ENCODE peak calls at places on chromosome 21, in eight cellular contexts. R, T, G, Y, F, D, K and U are unnamed samples.

GRCh38 chr21:37758997-37759396 is 157.3 kb downstream of the KCNJ6 start:
- DNase-seq in R (peak; percentile 19), T (peak; percentile 51), G (no peak), Y (peak; percentile 37), F (peak; percentile 62), D (no peak), K (peak; percentile 70), U (no peak)

GRCh38 chr21:46129846-46130651 is 25.3 kb downstream of the FTCD start:
- DNase-seq in R (no peak), T (no peak), G (peak; percentile 60), Y (no peak), F (no peak), D (no peak), K (no peak), U (no peak)

GRCh38 chr21:26366781-26367180 is 196.2 kb upstream of the APP start:
- DNase-seq in R (no peak), T (no peak), G (no peak), Y (peak; percentile 51), F (no peak), D (no peak), K (no peak), U (no peak)

GRCh38 chr21:33825898-33826297 is 89.7 kb downstream of the ATP5PO start:
- DNase-seq in R (no peak), T (no peak), G (no peak), Y (no peak), F (peak; percentile 65), D (no peak), K (no peak), U (no peak)

GRCh38 chr21:38401527-38401926 is 96.8 kb downstream of the ERG start:
- DNase-seq in R (no peak), T (no peak), G (no peak), Y (no peak), F (no peak), D (no peak), K (no peak), U (no peak)

GRCh38 chr21:26177741-26178452 is 7.3 kb upstream of the APP start:
- DNase-seq in R (no peak), T (no peak), G (no peak), Y (no peak), F (no peak), D (no peak), K (no peak), U (no peak)

GRCh38 chr21:46421191-46421750 is 37.4 kb upstream of the DIP2A start:
- DNase-seq in R (no peak), T (no peak), G (no peak), Y (no peak), F (no peak), D (no peak), K (no peak), U (no peak)

GRCh38 chr21:26849428-26850115 is 4.4 kb upstream of the ADAMTS1 start:
- DNase-seq in R (no peak), T (no peak), G (no peak), Y (peak; percentile 37), F (peak; percentile 80), D (no peak), K (peak; percentile 36), U (no peak)

GRCh38 chr21:45463871-45464270 is 58.9 kb downstream of the COL18A1 start:
- DNase-seq in R (no peak), T (no peak), G (peak; percentile 42), Y (no peak), F (no peak), D (no peak), K (no peak), U (no peak)

GRCh38 chr21:15617968-15618367 is 111.8 kb upstream of the USP25 start:
- DNase-seq in R (no peak), T (no peak), G (no peak), Y (peak; percentile 58), F (peak; percentile 21), D (no peak), K (no peak), U (no peak)

GRCh38 chr21:17427831-17428483 is 84.9 kb upstream of the CXADR start:
- DNase-seq in R (no peak), T (no peak), G (no peak), Y (no peak), F (no peak), D (no peak), K (no peak), U (no peak)

GRCh38 chr21:33801424-33802405 is 113.9 kb downstream of the ATP5PO start:
- DNase-seq in R (no peak), T (peak; percentile 46), G (no peak), Y (peak; percentile 96), F (peak; percentile 80), D (peak; percentile 29), K (no peak), U (peak; percentile 67)

GRCh38 chr21:21045538-21045937 is 47.3 kb downstream of the NCAM2 start:
- DNase-seq in R (no peak), T (no peak), G (peak; percentile 18), Y (no peak), F (peak; percentile 22), D (no peak), K (no peak), U (no peak)

GRCh38 chr21:42820513-42821465 is 58.5 kb downstream of the WDR4 start:
- DNase-seq in R (no peak), T (peak; percentile 46), G (no peak), Y (no peak), F (no peak), D (no peak), K (no peak), U (no peak)

GRCh38 chr21:45636921-45637646 is 6.4 kb upstream of the PCBP3 start:
- DNase-seq in R (no peak), T (no peak), G (peak; percentile 44), Y (no peak), F (no peak), D (no peak), K (no peak), U (no peak)

GRCh38 chr21:41170442-41170841 is 2.5 kb downstream of the BACE2 start:
- DNase-seq in R (peak; percentile 51), T (peak; percentile 66), G (peak; percentile 62), Y (peak; percentile 62), F (peak; percentile 34), D (no peak), K (no peak), U (peak; percentile 59)

DNA sequence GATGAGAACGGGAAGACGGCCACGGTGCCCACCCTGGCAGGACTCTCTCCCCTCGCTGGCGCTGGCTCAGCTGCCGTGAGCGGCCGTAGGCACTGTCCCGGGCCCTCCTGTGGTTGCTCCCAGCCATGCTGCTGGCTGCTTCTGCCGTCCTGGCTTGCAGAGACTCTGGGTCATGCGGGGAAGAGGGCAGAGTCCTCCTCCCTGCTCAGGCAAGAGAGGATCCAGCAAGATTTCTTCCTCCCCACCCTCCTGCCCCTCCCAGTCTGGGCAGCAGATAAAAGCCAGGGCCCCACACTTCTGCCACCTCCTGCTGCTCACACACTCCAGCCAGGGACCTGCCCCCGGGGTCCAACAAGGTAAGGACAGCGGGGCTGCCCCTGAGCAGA is 60.1 kb downstream of the AGPAT3 start:
- DNase-seq in R (no peak), T (no peak), G (peak; percentile 46), Y (peak; percentile 47), F (no peak), D (no peak), K (no peak), U (peak; percentile 50)
- H3K4me3 ChIP-seq in R (no peak overlapping the region), T (no peak overlapping the region), G (no peak overlapping the region), Y (no peak overlapping the region), F (no peak overlapping the region), D (no peak overlapping the region), K (no peak overlapping the region), U (no peak overlapping the region)

DNA sequence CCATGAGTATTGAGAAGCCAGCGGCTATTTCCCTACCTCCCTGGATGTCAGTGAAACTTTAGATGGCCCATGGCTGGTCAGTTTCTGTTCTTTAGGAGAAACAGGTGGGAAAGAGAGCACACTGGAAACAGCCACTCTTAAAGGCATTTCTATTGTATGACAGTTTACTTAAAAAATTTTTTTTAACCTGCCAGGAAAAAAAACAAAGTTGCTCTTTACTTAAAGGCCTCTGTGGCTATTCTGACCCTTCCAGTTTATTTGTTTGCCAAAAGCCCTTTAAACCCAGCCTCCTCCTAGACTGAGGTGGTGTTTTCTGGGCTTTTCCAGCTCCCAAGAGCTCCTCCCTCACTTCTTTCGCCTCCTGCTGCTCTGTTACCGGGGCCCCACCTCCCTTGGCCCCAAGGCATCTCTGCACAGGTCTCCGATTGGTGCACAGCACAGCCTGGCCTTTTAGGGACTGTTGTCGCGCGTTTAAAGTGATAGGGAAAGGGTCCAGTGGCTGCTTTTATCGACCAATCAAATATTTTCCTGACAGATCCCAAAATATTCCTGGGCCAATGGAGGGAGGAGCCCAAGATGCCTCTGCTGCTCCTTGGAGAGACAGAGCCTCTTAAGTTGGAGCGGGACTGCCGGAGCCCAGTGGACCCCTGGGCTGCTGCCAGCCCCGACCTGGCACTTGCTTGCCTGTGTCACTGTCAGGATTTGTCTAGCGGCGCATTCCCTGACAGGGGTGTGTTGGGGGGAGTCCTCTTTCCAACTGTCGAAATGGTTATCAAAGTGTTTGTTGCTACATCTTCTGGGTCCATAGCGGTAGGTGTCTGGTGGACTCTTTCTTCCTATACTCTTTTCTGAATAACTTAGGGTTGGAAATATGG is at the start of gene SH3BGR:
- DNase-seq in R (peak; percentile 81), T (no peak), G (peak; percentile 90), Y (peak; percentile 37), F (no peak), D (no peak), K (no peak), U (peak; percentile 89)
- H3K4me3 ChIP-seq in R (no peak within 1 kb of the TSS), T (peak within 1 kb of the TSS; percentile 29), G (peak within 1 kb of the TSS; percentile 44), Y (peak within 1 kb of the TSS; percentile 25), F (no peak within 1 kb of the TSS), D (no peak within 1 kb of the TSS), K (no peak within 1 kb of the TSS), U (no peak within 1 kb of the TSS)

DNA sequence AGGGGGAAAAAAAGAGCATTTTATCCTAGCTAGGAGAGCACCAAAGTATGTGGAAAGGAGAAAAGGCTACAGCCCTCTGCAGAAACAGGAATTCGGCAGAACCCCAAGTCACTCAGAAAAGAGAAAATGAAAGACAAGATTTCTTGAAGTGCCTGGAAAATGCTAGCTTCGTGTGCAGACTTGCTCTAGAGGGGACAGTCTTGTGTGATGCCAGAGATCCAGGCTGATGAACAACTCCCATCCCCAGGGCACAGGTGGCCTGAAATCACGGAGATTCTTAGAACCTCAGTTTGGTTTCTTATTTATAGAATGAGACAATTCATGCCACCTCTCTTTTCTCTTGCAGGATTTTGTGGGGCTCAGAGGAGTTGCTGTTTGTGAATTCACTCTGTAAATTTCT is 61.4 kb downstream of the RUNX1 start:
- DNase-seq in R (no peak), T (no peak), G (no peak), Y (no peak), F (no peak), D (no peak), K (no peak), U (no peak)
- H3K4me3 ChIP-seq in R (no peak overlapping the region), T (no peak overlapping the region), G (no peak overlapping the region), Y (no peak overlapping the region), F (no peak overlapping the region), D (no peak overlapping the region), K (no peak overlapping the region), U (no peak overlapping the region)

DNA sequence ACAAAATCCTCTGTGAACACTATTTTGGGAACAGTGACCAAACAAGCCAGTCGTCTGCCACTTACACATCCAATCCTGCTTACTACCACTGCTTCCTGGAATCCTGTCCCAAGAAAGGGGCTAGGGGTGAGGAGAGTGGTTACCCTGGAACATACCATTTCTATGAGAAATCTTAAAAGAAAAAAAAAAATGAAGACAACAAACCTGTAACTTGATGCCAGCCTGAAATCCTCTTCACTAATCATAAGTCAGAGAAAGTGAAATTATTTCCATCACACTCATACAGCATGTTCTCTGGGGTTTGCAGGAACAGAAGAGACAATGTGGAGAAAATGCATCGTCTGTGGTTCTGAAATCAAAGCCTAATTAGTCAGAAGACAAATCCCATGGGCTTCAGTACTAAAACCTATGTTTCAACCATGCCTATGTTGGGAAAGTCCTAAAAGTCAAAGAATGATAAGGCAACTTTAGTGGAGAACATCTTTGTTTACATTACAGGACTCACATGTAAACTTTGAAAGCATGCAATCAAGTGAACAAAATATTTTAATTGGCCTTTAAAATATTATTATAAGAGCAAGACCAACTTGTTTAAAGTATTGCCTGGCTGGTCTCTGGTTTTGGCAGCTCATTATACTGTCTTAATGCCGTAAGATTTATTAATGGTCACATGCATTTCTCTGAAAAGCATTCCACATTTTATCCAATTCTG is 220.7 kb downstream of the LTN1 start:
- DNase-seq in R (no peak), T (no peak), G (no peak), Y (peak; percentile 10), F (peak; percentile 91), D (peak; percentile 76), K (no peak), U (no peak)
- H3K4me3 ChIP-seq in R (no peak overlapping the region), T (no peak overlapping the region), G (no peak overlapping the region), Y (no peak overlapping the region), F (no peak overlapping the region), D (no peak overlapping the region), K (no peak overlapping the region), U (no peak overlapping the region)